ENCODE peak calls at places on chromosomes 4 and X, in four cellular contexts. R, W, S and U are unnamed samples.

GRCh38 chr4:24219171-24219570 is 329.3 kb upstream of the PPARGC1A start:
- DNase-seq in R (no peak), W (no peak), S (peak; percentile 24), U (no peak)

GRCh38 chr4:146981651-146982050 is 36.0 kb upstream of the TTC29 start:
- DNase-seq in R (no peak), W (no peak), S (peak; percentile 2), U (no peak)

GRCh38 chrX:13131511-13132137 is 87.2 kb upstream of the FAM9C start:
- DNase-seq in R (no peak), W (no peak), S (peak; percentile 17), U (no peak)

GRCh38 chr4:84852081-84852480 is 114.4 kb downstream of the WDFY3 start:
- DNase-seq in R (no peak), W (no peak), S (no peak), U (peak; percentile 22)

GRCh38 chrX:149510386-149510785 is 5.3 kb upstream of the IDS start:
- DNase-seq in R (no peak), W (no peak), S (no peak), U (no peak)

GRCh38 chr4:183760326-183760725 is 101.2 kb downstream of the TRAPPC11 start:
- DNase-seq in R (no peak), W (no peak), S (no peak), U (no peak)

GRCh38 chrX:51893931-51894696 is 691 bp downstream of the MAGED1 start:
- DNase-seq in R (no peak), W (peak; percentile 48), S (peak; percentile 62), U (no peak)

GRCh38 chr4:62410371-62411003 is 1210.4 kb downstream of the ADGRL3 start:
- DNase-seq in R (no peak), W (no peak), S (no peak), U (no peak)

GRCh38 chr4:48546336-48546735 is 56.3 kb downstream of the ZAR1 start:
- DNase-seq in R (no peak), W (no peak), S (peak; percentile 20), U (peak; percentile 12)

GRCh38 chrX:53445977-53446376 is 11.8 kb upstream of the HSD17B10 start:
- DNase-seq in R (no peak), W (no peak), S (peak; percentile 29), U (no peak)

GRCh38 chrX:110403839-110404238 is 45.2 kb downstream of the RTL9 start:
- DNase-seq in R (no peak), W (no peak), S (no peak), U (no peak)

GRCh38 chr4:186249785-186250739 is 15.9 kb upstream of the F11 start:
- DNase-seq in R (no peak), W (no peak), S (no peak), U (no peak)

GRCh38 chrX:73765776-73766465 is 202.9 kb downstream of the CHIC1 start:
- DNase-seq in R (no peak), W (no peak), S (no peak), U (no peak)

GRCh38 chr4:149987330-149987751 is 90.9 kb upstream of the DCLK2 start:
- DNase-seq in R (no peak), W (no peak), S (no peak), U (no peak)

GRCh38 chrX:119303137-119303536 is 67.1 kb downstream of the PGRMC1 start:
- DNase-seq in R (no peak), W (no peak), S (no peak), U (no peak)

GRCh38 chr4:10295326-10295725 is 161.9 kb downstream of the ZNF518B start:
- DNase-seq in R (no peak), W (no peak), S (no peak), U (no peak)

GRCh38 chrX:130125090-130125489 is 14.8 kb upstream of the ELF4 start:
- DNase-seq in R (no peak), W (peak; percentile 60), S (peak; percentile 80), U (no peak)

GRCh38 chr4:181944527-181944926 is 298.7 kb upstream of the TENM3 start:
- DNase-seq in R (no peak), W (no peak), S (no peak), U (no peak)

GRCh38 chr4:100357542-100357941 is 160.3 kb downstream of the EMCN start:
- DNase-seq in R (no peak), W (no peak), S (no peak), U (peak; percentile 34)

GRCh38 chr4:87092389-87093141 is 127.9 kb downstream of the KLHL8 start:
- DNase-seq in R (no peak), W (peak; percentile 75), S (peak; percentile 84), U (peak; percentile 52)

GRCh38 chr4:85498068-85498733 is 23.3 kb downstream of the ARHGAP24 start:
- DNase-seq in R (peak; percentile 78), W (peak; percentile 36), S (peak; percentile 74), U (no peak)

GRCh38 chr4:1009647-1010521 is 1.5 kb upstream of the FGFRL1 start:
- DNase-seq in R (no peak), W (peak; percentile 72), S (peak; percentile 77), U (no peak)

GRCh38 chrX:123086768-123087167 is 97.3 kb upstream of the GRIA3 start:
- DNase-seq in R (no peak), W (no peak), S (no peak), U (no peak)

GRCh38 chr4:5134620-5135019 is 83.3 kb downstream of the STK32B start:
- DNase-seq in R (no peak), W (no peak), S (no peak), U (no peak)

GRCh38 chrX:136541294-136541693 is 9.3 kb downstream of the VGLL1 start:
- DNase-seq in R (no peak), W (no peak), S (no peak), U (no peak)

DNA sequence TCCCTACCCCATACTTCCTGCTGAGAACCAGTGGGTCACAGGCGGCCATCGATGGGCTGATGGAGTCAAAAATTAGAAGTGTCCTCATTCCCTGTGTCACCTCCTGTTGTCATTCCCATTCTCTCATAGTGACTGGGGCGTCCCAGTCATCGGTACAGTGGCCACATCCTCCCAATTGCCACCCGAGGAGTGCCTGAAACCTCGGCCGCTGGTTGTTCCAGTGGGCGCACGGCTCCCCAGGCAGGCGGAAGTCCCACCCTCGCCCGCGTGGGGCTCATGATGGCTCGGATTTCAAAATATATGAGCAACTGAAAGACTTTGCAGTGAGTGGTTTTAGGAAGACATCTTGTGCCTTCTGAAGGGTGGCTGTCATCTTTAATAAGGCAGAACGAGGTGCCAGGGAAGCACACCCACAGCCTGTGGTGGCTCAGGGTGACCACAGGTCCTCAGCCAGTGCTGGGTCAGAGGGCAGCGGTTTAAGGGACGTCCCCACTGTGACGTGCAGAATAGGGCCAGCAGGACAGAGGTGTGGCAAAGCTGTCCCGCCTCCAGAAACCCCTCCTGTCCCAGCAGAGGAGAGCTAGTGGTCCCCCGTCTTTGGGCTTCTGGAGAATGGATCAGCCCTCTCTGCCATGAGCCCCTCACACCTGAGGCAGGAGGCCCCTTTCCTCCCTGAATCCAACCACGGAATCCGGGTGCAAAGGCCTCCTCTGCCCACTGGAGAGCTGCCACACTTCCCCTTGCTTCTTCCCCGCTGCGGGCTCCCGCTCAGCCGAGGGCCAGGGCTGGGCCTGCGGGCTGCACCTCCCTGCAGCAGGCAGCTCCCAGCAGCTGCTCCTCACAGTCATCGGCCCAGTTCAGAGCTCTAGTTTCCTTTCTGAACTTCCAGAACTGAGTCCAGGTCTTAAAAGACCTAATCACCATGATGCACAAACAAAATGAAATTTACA is 90.4 kb downstream of the ABLIM2 start:
- DNase-seq in R (no peak), W (no peak), S (no peak), U (no peak)
- TF ChIP-seq POLR2A in R (no peak), W (no peak), S (no peak), U (no peak)

DNA sequence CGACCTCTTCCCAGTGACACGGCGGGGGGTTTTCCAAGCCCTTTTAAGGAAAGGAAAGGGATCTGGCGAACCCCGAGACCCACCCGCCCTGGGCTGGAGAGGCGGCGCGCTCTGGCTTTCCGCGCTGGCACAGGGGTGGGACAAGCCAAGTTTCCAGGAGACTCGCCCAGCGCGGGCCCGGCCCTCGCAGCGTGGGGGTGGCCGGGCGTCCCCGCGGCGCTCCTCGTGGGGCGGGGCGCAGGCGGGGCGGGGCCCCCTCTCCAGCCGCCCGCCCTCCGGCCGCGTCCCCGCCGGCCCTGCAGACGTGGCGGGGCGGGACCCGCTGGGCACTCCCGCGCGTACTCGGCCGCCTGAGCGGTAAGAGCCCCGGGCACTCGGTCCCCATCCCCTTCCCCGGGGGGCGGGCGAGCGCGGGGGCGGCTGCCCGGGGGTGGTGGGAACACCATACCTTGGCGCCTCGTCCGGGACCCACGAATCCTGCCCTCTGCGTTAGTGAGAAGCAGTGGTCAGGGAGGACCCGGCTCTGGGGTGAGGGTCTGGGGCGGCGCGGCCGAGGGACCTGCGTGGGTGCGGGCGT is at the start of gene FAM114A1:
- DNase-seq in R (peak; percentile 89), W (peak; percentile 78), S (peak; percentile 83), U (no peak)
- TF ChIP-seq POLR2A in R (peak; percentile 49), W (peak; percentile 68), S (peak; percentile 53), U (no peak)

GRCh38 chrX:15674899-15675489 is 10.4 kb upstream of the CLTRN start:
- DNase-seq in R (peak; percentile 88), W (peak; percentile 95), S (peak; percentile 94), U (peak; percentile 80)
- TF ChIP-seq POLR2A in R (peak; percentile 46), W (peak; percentile 81), S (peak; percentile 73), U (no peak)

DNA sequence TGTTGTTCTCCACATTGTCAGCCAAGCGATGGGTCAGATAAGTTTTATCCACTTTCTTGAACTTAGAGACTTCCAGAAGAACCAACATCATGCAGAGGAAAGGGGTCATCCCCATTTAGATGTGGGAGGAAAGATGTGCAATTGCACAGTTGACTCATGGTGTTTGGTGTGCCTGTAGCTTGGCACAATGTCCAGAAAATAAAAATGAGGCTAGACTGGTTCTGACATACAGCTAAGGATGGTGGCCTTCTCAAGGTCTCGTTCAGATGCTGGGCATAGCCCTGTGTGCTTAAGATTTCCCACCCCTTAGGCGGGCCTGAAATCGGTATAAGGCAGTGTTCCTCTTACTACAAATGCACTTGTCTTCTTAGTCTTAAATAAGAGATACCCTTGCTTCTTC is 101.1 kb downstream of the PCDH7 start:
- DNase-seq in R (no peak), W (no peak), S (no peak), U (peak; percentile 67)
- TF ChIP-seq POLR2A in R (no peak), W (no peak), S (no peak), U (no peak)

DNA sequence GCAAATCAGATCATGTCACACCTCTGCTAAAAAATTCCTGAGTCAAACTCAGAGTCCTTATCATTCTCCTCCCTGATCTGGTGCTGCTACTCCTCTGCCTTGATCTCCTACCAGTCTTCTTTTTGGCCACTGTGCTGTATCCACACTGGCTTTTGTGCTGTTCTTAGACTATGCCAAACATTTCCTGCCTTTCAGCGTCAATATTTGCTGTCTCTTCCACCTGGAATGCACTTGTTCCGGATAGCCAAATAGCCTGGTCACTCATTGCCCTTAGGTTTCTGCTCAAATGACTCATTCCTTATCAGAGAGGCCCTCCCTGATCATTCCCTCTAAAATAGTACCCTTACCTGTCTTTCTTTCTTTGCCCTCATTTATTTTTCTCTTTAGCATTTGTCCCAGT is 24.4 kb upstream of the RP2 start:
- DNase-seq in R (no peak), W (no peak), S (peak; percentile 3), U (no peak)
- TF ChIP-seq POLR2A in R (no peak), W (no peak), S (no peak), U (no peak)

DNA sequence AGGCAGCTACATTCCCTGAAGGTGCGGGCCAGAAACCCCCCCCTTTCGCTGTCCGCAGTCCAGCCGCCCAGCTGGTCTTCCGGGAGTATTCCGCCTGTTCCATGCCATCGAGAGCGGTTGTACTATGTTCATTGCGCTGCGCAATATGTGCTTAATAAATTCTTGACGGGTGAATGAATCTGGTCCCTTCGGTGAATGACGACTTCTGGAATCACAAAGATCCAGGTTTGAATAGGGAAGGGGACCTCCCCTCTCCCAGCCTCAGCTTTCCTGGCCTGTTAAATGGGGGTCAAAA is 777 bp upstream of the TFE3 start:
- DNase-seq in R (no peak), W (no peak), S (no peak), U (no peak)
- TF ChIP-seq POLR2A in R (no peak), W (no peak), S (no peak), U (no peak)